ENCODE peak calls at places on chromosomes 6 and 20, in eight cellular contexts. One of them, this sample, is unnamed.

GRCh38 chr20:25061103-25061799 is 3.3 kb upstream of the ACSS1 start:
- DNase-seq in DMS53: peak
- DNase-seq in HEK293T: no peak
- DNase-seq in stimulated activated CD4-positive, alpha-beta T cell treated with anti-CD3 and anti-CD28 coated beads, Interleukin-15, amount 100 ng/mL, for 1 hour: no peak
- DNase-seq in WTC11: peak
- DNase-seq in activated CD4-positive, alpha-beta T cell treated with anti-CD3 and anti-CD28 coated beads, Interleukin-2, amount 50 U/mL, for 1 hour: no peak
- DNase-seq in caudate nucleus: no peak
- DNase-seq in anterior cingulate cortex: no peak
- DNase-seq in this sample: peak

GRCh38 chr6:158869604-158870417 is 50.6 kb upstream of the EZR start:
- DNase-seq in DMS53: peak
- DNase-seq in HEK293T: peak
- DNase-seq in stimulated activated CD4-positive, alpha-beta T cell treated with anti-CD3 and anti-CD28 coated beads, Interleukin-15, amount 100 ng/mL, for 1 hour: peak
- DNase-seq in WTC11: peak
- DNase-seq in activated CD4-positive, alpha-beta T cell treated with anti-CD3 and anti-CD28 coated beads, Interleukin-2, amount 50 U/mL, for 1 hour: peak
- DNase-seq in caudate nucleus: peak
- DNase-seq in anterior cingulate cortex: peak
- DNase-seq in this sample: peak

GRCh38 chr6:130037207-130037811 is 18.9 kb downstream of the L3MBTL3 start:
- DNase-seq in DMS53: peak
- DNase-seq in HEK293T: no peak
- DNase-seq in stimulated activated CD4-positive, alpha-beta T cell treated with anti-CD3 and anti-CD28 coated beads, Interleukin-15, amount 100 ng/mL, for 1 hour: no peak
- DNase-seq in WTC11: no peak
- DNase-seq in activated CD4-positive, alpha-beta T cell treated with anti-CD3 and anti-CD28 coated beads, Interleukin-2, amount 50 U/mL, for 1 hour: no peak
- DNase-seq in caudate nucleus: no peak
- DNase-seq in anterior cingulate cortex: no peak
- DNase-seq in this sample: no peak

GRCh38 chr6:43912598-43913387 is 142.8 kb downstream of the VEGFA start:
- DNase-seq in DMS53: peak
- DNase-seq in HEK293T: no peak
- DNase-seq in stimulated activated CD4-positive, alpha-beta T cell treated with anti-CD3 and anti-CD28 coated beads, Interleukin-15, amount 100 ng/mL, for 1 hour: no peak
- DNase-seq in WTC11: no peak
- DNase-seq in activated CD4-positive, alpha-beta T cell treated with anti-CD3 and anti-CD28 coated beads, Interleukin-2, amount 50 U/mL, for 1 hour: no peak
- DNase-seq in caudate nucleus: no peak
- DNase-seq in anterior cingulate cortex: no peak
- DNase-seq in this sample: no peak

GRCh38 chr6:42279966-42280629 is 62.4 kb upstream of the MRPS10 start:
- DNase-seq in DMS53: no peak
- DNase-seq in HEK293T: no peak
- DNase-seq in stimulated activated CD4-positive, alpha-beta T cell treated with anti-CD3 and anti-CD28 coated beads, Interleukin-15, amount 100 ng/mL, for 1 hour: no peak
- DNase-seq in WTC11: no peak
- DNase-seq in activated CD4-positive, alpha-beta T cell treated with anti-CD3 and anti-CD28 coated beads, Interleukin-2, amount 50 U/mL, for 1 hour: no peak
- DNase-seq in caudate nucleus: no peak
- DNase-seq in anterior cingulate cortex: no peak
- DNase-seq in this sample: no peak

GRCh38 chr6:91340998-91341397 is 754.1 kb upstream of the MAP3K7 start:
- DNase-seq in DMS53: no peak
- DNase-seq in HEK293T: no peak
- DNase-seq in stimulated activated CD4-positive, alpha-beta T cell treated with anti-CD3 and anti-CD28 coated beads, Interleukin-15, amount 100 ng/mL, for 1 hour: no peak
- DNase-seq in WTC11: no peak
- DNase-seq in activated CD4-positive, alpha-beta T cell treated with anti-CD3 and anti-CD28 coated beads, Interleukin-2, amount 50 U/mL, for 1 hour: no peak
- DNase-seq in caudate nucleus: no peak
- DNase-seq in anterior cingulate cortex: no peak
- DNase-seq in this sample: no peak

GRCh38 chr20:7387638-7388193 is 552.5 kb downstream of the HAO1 start:
- DNase-seq in DMS53: peak
- DNase-seq in HEK293T: no peak
- DNase-seq in stimulated activated CD4-positive, alpha-beta T cell treated with anti-CD3 and anti-CD28 coated beads, Interleukin-15, amount 100 ng/mL, for 1 hour: no peak
- DNase-seq in WTC11: no peak
- DNase-seq in activated CD4-positive, alpha-beta T cell treated with anti-CD3 and anti-CD28 coated beads, Interleukin-2, amount 50 U/mL, for 1 hour: no peak
- DNase-seq in caudate nucleus: no peak
- DNase-seq in anterior cingulate cortex: no peak
- DNase-seq in this sample: no peak

GRCh38 chr6:37347177-37348145 is 6.3 kb upstream of the RNF8 start:
- DNase-seq in DMS53: peak
- DNase-seq in HEK293T: no peak
- DNase-seq in stimulated activated CD4-positive, alpha-beta T cell treated with anti-CD3 and anti-CD28 coated beads, Interleukin-15, amount 100 ng/mL, for 1 hour: no peak
- DNase-seq in WTC11: no peak
- DNase-seq in activated CD4-positive, alpha-beta T cell treated with anti-CD3 and anti-CD28 coated beads, Interleukin-2, amount 50 U/mL, for 1 hour: no peak
- DNase-seq in caudate nucleus: no peak
- DNase-seq in anterior cingulate cortex: no peak
- DNase-seq in this sample: no peak

GRCh38 chr20:62303049-62303326 is 191 bp downstream of the ADRM1 start:
- DNase-seq in DMS53: no peak
- DNase-seq in HEK293T: no peak
- DNase-seq in stimulated activated CD4-positive, alpha-beta T cell treated with anti-CD3 and anti-CD28 coated beads, Interleukin-15, amount 100 ng/mL, for 1 hour: no peak
- DNase-seq in WTC11: no peak
- DNase-seq in activated CD4-positive, alpha-beta T cell treated with anti-CD3 and anti-CD28 coated beads, Interleukin-2, amount 50 U/mL, for 1 hour: no peak
- DNase-seq in caudate nucleus: no peak
- DNase-seq in anterior cingulate cortex: no peak
- DNase-seq in this sample: no peak

GRCh38 chr20:17399303-17399985 is 131.7 kb downstream of the BFSP1 start:
- DNase-seq in DMS53: no peak
- DNase-seq in HEK293T: no peak
- DNase-seq in stimulated activated CD4-positive, alpha-beta T cell treated with anti-CD3 and anti-CD28 coated beads, Interleukin-15, amount 100 ng/mL, for 1 hour: no peak
- DNase-seq in WTC11: no peak
- DNase-seq in activated CD4-positive, alpha-beta T cell treated with anti-CD3 and anti-CD28 coated beads, Interleukin-2, amount 50 U/mL, for 1 hour: no peak
- DNase-seq in caudate nucleus: no peak
- DNase-seq in anterior cingulate cortex: no peak
- DNase-seq in this sample: no peak

GRCh38 chr6:143060806-143061596 is at the start of gene AIG1:
- DNase-seq in DMS53: peak
- DNase-seq in HEK293T: no peak
- DNase-seq in stimulated activated CD4-positive, alpha-beta T cell treated with anti-CD3 and anti-CD28 coated beads, Interleukin-15, amount 100 ng/mL, for 1 hour: peak
- DNase-seq in WTC11: peak
- DNase-seq in activated CD4-positive, alpha-beta T cell treated with anti-CD3 and anti-CD28 coated beads, Interleukin-2, amount 50 U/mL, for 1 hour: peak
- DNase-seq in caudate nucleus: peak
- DNase-seq in anterior cingulate cortex: peak
- DNase-seq in this sample: peak

GRCh38 chr6:62923728-62924127 is 287.5 kb upstream of the FKBP1C start:
- DNase-seq in DMS53: no peak
- DNase-seq in HEK293T: no peak
- DNase-seq in stimulated activated CD4-positive, alpha-beta T cell treated with anti-CD3 and anti-CD28 coated beads, Interleukin-15, amount 100 ng/mL, for 1 hour: no peak
- DNase-seq in WTC11: no peak
- DNase-seq in activated CD4-positive, alpha-beta T cell treated with anti-CD3 and anti-CD28 coated beads, Interleukin-2, amount 50 U/mL, for 1 hour: no peak
- DNase-seq in caudate nucleus: no peak
- DNase-seq in anterior cingulate cortex: no peak
- DNase-seq in this sample: no peak

GRCh38 chr6:136990754-136991153 is 54.0 kb downstream of the IL20RA start:
- DNase-seq in DMS53: no peak
- DNase-seq in HEK293T: no peak
- DNase-seq in stimulated activated CD4-positive, alpha-beta T cell treated with anti-CD3 and anti-CD28 coated beads, Interleukin-15, amount 100 ng/mL, for 1 hour: no peak
- DNase-seq in WTC11: no peak
- DNase-seq in activated CD4-positive, alpha-beta T cell treated with anti-CD3 and anti-CD28 coated beads, Interleukin-2, amount 50 U/mL, for 1 hour: no peak
- DNase-seq in caudate nucleus: no peak
- DNase-seq in anterior cingulate cortex: no peak
- DNase-seq in this sample: no peak

GRCh38 chr20:51275816-51276215 is 252.9 kb upstream of the KCNG1 start:
- DNase-seq in DMS53: no peak
- DNase-seq in HEK293T: no peak
- DNase-seq in stimulated activated CD4-positive, alpha-beta T cell treated with anti-CD3 and anti-CD28 coated beads, Interleukin-15, amount 100 ng/mL, for 1 hour: no peak
- DNase-seq in WTC11: no peak
- DNase-seq in activated CD4-positive, alpha-beta T cell treated with anti-CD3 and anti-CD28 coated beads, Interleukin-2, amount 50 U/mL, for 1 hour: no peak
- DNase-seq in caudate nucleus: peak
- DNase-seq in anterior cingulate cortex: peak
- DNase-seq in this sample: no peak

GRCh38 chr6:158481612-158482473 is 78.0 kb upstream of the TMEM181 start:
- DNase-seq in DMS53: no peak
- DNase-seq in HEK293T: no peak
- DNase-seq in stimulated activated CD4-positive, alpha-beta T cell treated with anti-CD3 and anti-CD28 coated beads, Interleukin-15, amount 100 ng/mL, for 1 hour: no peak
- DNase-seq in WTC11: no peak
- DNase-seq in activated CD4-positive, alpha-beta T cell treated with anti-CD3 and anti-CD28 coated beads, Interleukin-2, amount 50 U/mL, for 1 hour: no peak
- DNase-seq in caudate nucleus: no peak
- DNase-seq in anterior cingulate cortex: no peak
- DNase-seq in this sample: no peak

GRCh38 chr6:89242574-89243330 is 25.6 kb upstream of the GABRR1 start:
- DNase-seq in DMS53: peak
- DNase-seq in HEK293T: peak
- DNase-seq in stimulated activated CD4-positive, alpha-beta T cell treated with anti-CD3 and anti-CD28 coated beads, Interleukin-15, amount 100 ng/mL, for 1 hour: no peak
- DNase-seq in WTC11: no peak
- DNase-seq in activated CD4-positive, alpha-beta T cell treated with anti-CD3 and anti-CD28 coated beads, Interleukin-2, amount 50 U/mL, for 1 hour: no peak
- DNase-seq in caudate nucleus: no peak
- DNase-seq in anterior cingulate cortex: no peak
- DNase-seq in this sample: no peak

GRCh38 chr20:48623906-48624265 is 203.9 kb downstream of the PREX1 start:
- DNase-seq in DMS53: no peak
- DNase-seq in HEK293T: no peak
- DNase-seq in stimulated activated CD4-positive, alpha-beta T cell treated with anti-CD3 and anti-CD28 coated beads, Interleukin-15, amount 100 ng/mL, for 1 hour: no peak
- DNase-seq in WTC11: no peak
- DNase-seq in activated CD4-positive, alpha-beta T cell treated with anti-CD3 and anti-CD28 coated beads, Interleukin-2, amount 50 U/mL, for 1 hour: no peak
- DNase-seq in caudate nucleus: no peak
- DNase-seq in anterior cingulate cortex: no peak
- DNase-seq in this sample: no peak

GRCh38 chr6:37576336-37576737 is 76.6 kb upstream of the CCDC167 start:
- DNase-seq in DMS53: peak
- DNase-seq in HEK293T: no peak
- DNase-seq in stimulated activated CD4-positive, alpha-beta T cell treated with anti-CD3 and anti-CD28 coated beads, Interleukin-15, amount 100 ng/mL, for 1 hour: no peak
- DNase-seq in WTC11: no peak
- DNase-seq in activated CD4-positive, alpha-beta T cell treated with anti-CD3 and anti-CD28 coated beads, Interleukin-2, amount 50 U/mL, for 1 hour: no peak
- DNase-seq in caudate nucleus: no peak
- DNase-seq in anterior cingulate cortex: no peak
- DNase-seq in this sample: no peak

GRCh38 chr6:152338335-152339125 is 298.6 kb downstream of the SYNE1 start:
- DNase-seq in DMS53: peak
- DNase-seq in HEK293T: peak
- DNase-seq in stimulated activated CD4-positive, alpha-beta T cell treated with anti-CD3 and anti-CD28 coated beads, Interleukin-15, amount 100 ng/mL, for 1 hour: peak
- DNase-seq in WTC11: peak
- DNase-seq in activated CD4-positive, alpha-beta T cell treated with anti-CD3 and anti-CD28 coated beads, Interleukin-2, amount 50 U/mL, for 1 hour: peak
- DNase-seq in caudate nucleus: peak
- DNase-seq in anterior cingulate cortex: no peak
- DNase-seq in this sample: peak

GRCh38 chr6:684831-685636 is 7.9 kb downstream of the EXOC2 start:
- DNase-seq in DMS53: no peak
- DNase-seq in HEK293T: no peak
- DNase-seq in stimulated activated CD4-positive, alpha-beta T cell treated with anti-CD3 and anti-CD28 coated beads, Interleukin-15, amount 100 ng/mL, for 1 hour: no peak
- DNase-seq in WTC11: no peak
- DNase-seq in activated CD4-positive, alpha-beta T cell treated with anti-CD3 and anti-CD28 coated beads, Interleukin-2, amount 50 U/mL, for 1 hour: no peak
- DNase-seq in caudate nucleus: no peak
- DNase-seq in anterior cingulate cortex: no peak
- DNase-seq in this sample: no peak

GRCh38 chr6:143283887-143284640 is 166.4 kb downstream of the ADAT2 start:
- DNase-seq in DMS53: no peak
- DNase-seq in HEK293T: no peak
- DNase-seq in stimulated activated CD4-positive, alpha-beta T cell treated with anti-CD3 and anti-CD28 coated beads, Interleukin-15, amount 100 ng/mL, for 1 hour: no peak
- DNase-seq in WTC11: no peak
- DNase-seq in activated CD4-positive, alpha-beta T cell treated with anti-CD3 and anti-CD28 coated beads, Interleukin-2, amount 50 U/mL, for 1 hour: no peak
- DNase-seq in caudate nucleus: no peak
- DNase-seq in anterior cingulate cortex: no peak
- DNase-seq in this sample: no peak

GRCh38 chr20:63032026-63032800 is 25.4 kb upstream of the BHLHE23 start:
- DNase-seq in DMS53: no peak
- DNase-seq in HEK293T: no peak
- DNase-seq in stimulated activated CD4-positive, alpha-beta T cell treated with anti-CD3 and anti-CD28 coated beads, Interleukin-15, amount 100 ng/mL, for 1 hour: no peak
- DNase-seq in WTC11: peak
- DNase-seq in activated CD4-positive, alpha-beta T cell treated with anti-CD3 and anti-CD28 coated beads, Interleukin-2, amount 50 U/mL, for 1 hour: no peak
- DNase-seq in caudate nucleus: no peak
- DNase-seq in anterior cingulate cortex: no peak
- DNase-seq in this sample: no peak

GRCh38 chr20:33767100-33767499 is 35.3 kb downstream of the ZNF341 start:
- DNase-seq in DMS53: no peak
- DNase-seq in HEK293T: no peak
- DNase-seq in stimulated activated CD4-positive, alpha-beta T cell treated with anti-CD3 and anti-CD28 coated beads, Interleukin-15, amount 100 ng/mL, for 1 hour: no peak
- DNase-seq in WTC11: no peak
- DNase-seq in activated CD4-positive, alpha-beta T cell treated with anti-CD3 and anti-CD28 coated beads, Interleukin-2, amount 50 U/mL, for 1 hour: no peak
- DNase-seq in caudate nucleus: no peak
- DNase-seq in anterior cingulate cortex: no peak
- DNase-seq in this sample: no peak

GRCh38 chr6:36414481-36414880 is 27.0 kb upstream of the ETV7 start:
- DNase-seq in DMS53: no peak
- DNase-seq in HEK293T: no peak
- DNase-seq in stimulated activated CD4-positive, alpha-beta T cell treated with anti-CD3 and anti-CD28 coated beads, Interleukin-15, amount 100 ng/mL, for 1 hour: no peak
- DNase-seq in WTC11: no peak
- DNase-seq in activated CD4-positive, alpha-beta T cell treated with anti-CD3 and anti-CD28 coated beads, Interleukin-2, amount 50 U/mL, for 1 hour: no peak
- DNase-seq in caudate nucleus: no peak
- DNase-seq in anterior cingulate cortex: no peak
- DNase-seq in this sample: no peak

GRCh38 chr6:158703840-158704822 is 54.3 kb downstream of the SYTL3 start:
- DNase-seq in DMS53: no peak
- DNase-seq in HEK293T: peak
- DNase-seq in stimulated activated CD4-positive, alpha-beta T cell treated with anti-CD3 and anti-CD28 coated beads, Interleukin-15, amount 100 ng/mL, for 1 hour: peak
- DNase-seq in WTC11: peak
- DNase-seq in activated CD4-positive, alpha-beta T cell treated with anti-CD3 and anti-CD28 coated beads, Interleukin-2, amount 50 U/mL, for 1 hour: peak
- DNase-seq in caudate nucleus: peak
- DNase-seq in anterior cingulate cortex: no peak
- DNase-seq in this sample: peak

GRCh38 chr20:2585811-2586210 is 49.4 kb downstream of the TMC2 start:
- DNase-seq in DMS53: no peak
- DNase-seq in HEK293T: no peak
- DNase-seq in stimulated activated CD4-positive, alpha-beta T cell treated with anti-CD3 and anti-CD28 coated beads, Interleukin-15, amount 100 ng/mL, for 1 hour: no peak
- DNase-seq in WTC11: no peak
- DNase-seq in activated CD4-positive, alpha-beta T cell treated with anti-CD3 and anti-CD28 coated beads, Interleukin-2, amount 50 U/mL, for 1 hour: no peak
- DNase-seq in caudate nucleus: no peak
- DNase-seq in anterior cingulate cortex: no peak
- DNase-seq in this sample: no peak

GRCh38 chr6:40485300-40485699 is 101.9 kb downstream of the LRFN2 start:
- DNase-seq in DMS53: no peak
- DNase-seq in HEK293T: no peak
- DNase-seq in stimulated activated CD4-positive, alpha-beta T cell treated with anti-CD3 and anti-CD28 coated beads, Interleukin-15, amount 100 ng/mL, for 1 hour: no peak
- DNase-seq in WTC11: no peak
- DNase-seq in activated CD4-positive, alpha-beta T cell treated with anti-CD3 and anti-CD28 coated beads, Interleukin-2, amount 50 U/mL, for 1 hour: no peak
- DNase-seq in caudate nucleus: no peak
- DNase-seq in anterior cingulate cortex: no peak
- DNase-seq in this sample: no peak

GRCh38 chr20:313948-314347 is 11.4 kb upstream of the SOX12 start:
- DNase-seq in DMS53: peak
- DNase-seq in HEK293T: no peak
- DNase-seq in stimulated activated CD4-positive, alpha-beta T cell treated with anti-CD3 and anti-CD28 coated beads, Interleukin-15, amount 100 ng/mL, for 1 hour: no peak
- DNase-seq in WTC11: no peak
- DNase-seq in activated CD4-positive, alpha-beta T cell treated with anti-CD3 and anti-CD28 coated beads, Interleukin-2, amount 50 U/mL, for 1 hour: no peak
- DNase-seq in caudate nucleus: no peak
- DNase-seq in anterior cingulate cortex: no peak
- DNase-seq in this sample: no peak

This sample was measured in glutamatergic neuron.